ENCODE peak calls at places on chromosomes 16 and 17, in four cellular contexts. One of them, this sample, is unnamed.

GRCh38 chr17:8142158-8142886 is 9.9 kb downstream of the PER1 start:
- DNase-seq in RWPE1: no peak
- DNase-seq in PC-3: no peak
- DNase-seq in fibroblast of lung: no peak
- DNase-seq in this sample: no peak

GRCh38 chr16:24036614-24037013 is 200.8 kb downstream of the PRKCB start:
- DNase-seq in RWPE1: peak
- DNase-seq in PC-3: peak
- DNase-seq in fibroblast of lung: peak
- DNase-seq in this sample: peak

GRCh38 chr17:45895304-45895968 is 1.1 kb downstream of the MAPT start:
- DNase-seq in RWPE1: no peak
- DNase-seq in PC-3: peak
- DNase-seq in fibroblast of lung: peak
- DNase-seq in this sample: no peak

GRCh38 chr16:69131749-69132423 is 502 bp downstream of the CHTF8 start:
- DNase-seq in RWPE1: peak
- DNase-seq in PC-3: peak
- DNase-seq in fibroblast of lung: peak
- DNase-seq in this sample: peak

GRCh38 chr17:38747385-38748328 is 479 bp downstream of the PCGF2 start:
- DNase-seq in RWPE1: no peak
- DNase-seq in PC-3: no peak
- DNase-seq in fibroblast of lung: no peak
- DNase-seq in this sample: peak

GRCh38 chr17:7240375-7240774 is 1.1 kb upstream of the PHF23 start:
- DNase-seq in RWPE1: no peak
- DNase-seq in PC-3: no peak
- DNase-seq in fibroblast of lung: no peak
- DNase-seq in this sample: no peak

GRCh38 chr17:81040791-81041337 is 5.9 kb downstream of the BAIAP2 start:
- DNase-seq in RWPE1: no peak
- DNase-seq in PC-3: peak
- DNase-seq in fibroblast of lung: no peak
- DNase-seq in this sample: peak

GRCh38 chr17:72976971-72977767 is 115.3 kb downstream of the SLC39A11 start:
- DNase-seq in RWPE1: peak
- DNase-seq in PC-3: peak
- DNase-seq in fibroblast of lung: peak
- DNase-seq in this sample: no peak

GRCh38 chr16:17471745-17472075 is 950 bp upstream of the XYLT1 start:
- DNase-seq in RWPE1: no peak
- DNase-seq in PC-3: no peak
- DNase-seq in fibroblast of lung: peak
- DNase-seq in this sample: no peak

GRCh38 chr17:62680541-62681052 is 53.1 kb downstream of the MRC2 start:
- DNase-seq in RWPE1: no peak
- DNase-seq in PC-3: no peak
- DNase-seq in fibroblast of lung: no peak
- DNase-seq in this sample: no peak

GRCh38 chr17:7856081-7856791 is 1.1 kb downstream of the NAA38 start:
- DNase-seq in RWPE1: no peak
- DNase-seq in PC-3: peak
- DNase-seq in fibroblast of lung: peak
- DNase-seq in this sample: peak

GRCh38 chr17:77541995-77542394 is 401.2 kb downstream of the SEC14L1 start:
- DNase-seq in RWPE1: no peak
- DNase-seq in PC-3: no peak
- DNase-seq in fibroblast of lung: no peak
- DNase-seq in this sample: no peak

GRCh38 chr16:12794486-12795399 is 8.9 kb downstream of the CPPED1 start:
- DNase-seq in RWPE1: no peak
- DNase-seq in PC-3: no peak
- DNase-seq in fibroblast of lung: no peak
- DNase-seq in this sample: peak

GRCh38 chr17:81867952-81868673 is 3.0 kb downstream of the ARHGDIA start:
- DNase-seq in RWPE1: no peak
- DNase-seq in PC-3: no peak
- DNase-seq in fibroblast of lung: peak
- DNase-seq in this sample: no peak

GRCh38 chr17:76367647-76368046 is 13.9 kb upstream of the PRPSAP1 start:
- DNase-seq in RWPE1: no peak
- DNase-seq in PC-3: no peak
- DNase-seq in fibroblast of lung: no peak
- DNase-seq in this sample: no peak

GRCh38 chr16:25256821-25257503 is 683 bp downstream of the ZKSCAN2 start:
- DNase-seq in RWPE1: peak
- DNase-seq in PC-3: peak
- DNase-seq in fibroblast of lung: no peak
- DNase-seq in this sample: peak

GRCh38 chr17:66578781-66579489 is 256.0 kb upstream of the CACNG5 start:
- DNase-seq in RWPE1: no peak
- DNase-seq in PC-3: no peak
- DNase-seq in fibroblast of lung: no peak
- DNase-seq in this sample: no peak

GRCh38 chr17:19457830-19458271 is 46.8 kb downstream of the RNF112 start:
- DNase-seq in RWPE1: no peak
- DNase-seq in PC-3: no peak
- DNase-seq in fibroblast of lung: no peak
- DNase-seq in this sample: no peak

GRCh38 chr17:76623271-76624146 is 20.0 kb downstream of the ST6GALNAC1 start:
- DNase-seq in RWPE1: peak
- DNase-seq in PC-3: peak
- DNase-seq in fibroblast of lung: peak
- DNase-seq in this sample: peak

GRCh38 chr17:17839792-17840707 is 3.3 kb upstream of the SREBF1 start:
- DNase-seq in RWPE1: peak
- DNase-seq in PC-3: peak
- DNase-seq in fibroblast of lung: peak
- DNase-seq in this sample: no peak

GRCh38 chr16:3171855-3172593 is 16.0 kb upstream of the OR1F1 start:
- DNase-seq in RWPE1: no peak
- DNase-seq in PC-3: no peak
- DNase-seq in fibroblast of lung: no peak
- DNase-seq in this sample: no peak

GRCh38 chr16:16127469-16128116 is 95.7 kb downstream of the ABCC6 start:
- DNase-seq in RWPE1: peak
- DNase-seq in PC-3: peak
- DNase-seq in fibroblast of lung: peak
- DNase-seq in this sample: peak

GRCh38 chr17:8079291-8080207 is 8.0 kb downstream of the ALOX12B start:
- DNase-seq in RWPE1: peak
- DNase-seq in PC-3: peak
- DNase-seq in fibroblast of lung: peak
- DNase-seq in this sample: peak

GRCh38 chr16:85514295-85514600 is 98.9 kb upstream of the GSE1 start:
- DNase-seq in RWPE1: no peak
- DNase-seq in PC-3: peak
- DNase-seq in fibroblast of lung: no peak
- DNase-seq in this sample: no peak

GRCh38 chr17:76026714-76027158 is 370 bp downstream of the EVPL start:
- DNase-seq in RWPE1: no peak
- DNase-seq in PC-3: peak
- DNase-seq in fibroblast of lung: no peak
- DNase-seq in this sample: no peak

GRCh38 chr17:19335951-19336631 is 26.4 kb downstream of the B9D1 start:
- DNase-seq in RWPE1: no peak
- DNase-seq in PC-3: no peak
- DNase-seq in fibroblast of lung: no peak
- DNase-seq in this sample: no peak

GRCh38 chr16:74034862-74035261 is 261.8 kb upstream of the PSMD7 start:
- DNase-seq in RWPE1: peak
- DNase-seq in PC-3: peak
- DNase-seq in fibroblast of lung: peak
- DNase-seq in this sample: peak

GRCh38 chr16:74031551-74031950 is 265.1 kb upstream of the PSMD7 start:
- DNase-seq in RWPE1: no peak
- DNase-seq in PC-3: no peak
- DNase-seq in fibroblast of lung: no peak
- DNase-seq in this sample: no peak

GRCh38 chr16:74030000-74030399 is 266.6 kb upstream of the PSMD7 start:
- DNase-seq in RWPE1: no peak
- DNase-seq in PC-3: no peak
- DNase-seq in fibroblast of lung: no peak
- DNase-seq in this sample: no peak

GRCh38 chr16:74035816-74036215 is 260.8 kb upstream of the PSMD7 start:
- DNase-seq in RWPE1: peak
- DNase-seq in PC-3: peak
- DNase-seq in fibroblast of lung: peak
- DNase-seq in this sample: peak
- H3K27ac ChIP-seq in RWPE1: no peak
- H3K27ac ChIP-seq in PC-3: no peak
- H3K27ac ChIP-seq in fibroblast of lung: no peak
- H3K27ac ChIP-seq in this sample: peak

GRCh38 chr16:57123969-57124674 is 31.7 kb downstream of the CPNE2 start:
- DNase-seq in RWPE1: no peak
- DNase-seq in PC-3: no peak
- DNase-seq in fibroblast of lung: no peak
- DNase-seq in this sample: no peak
- H3K27ac ChIP-seq in RWPE1: peak
- H3K27ac ChIP-seq in PC-3: no peak
- H3K27ac ChIP-seq in fibroblast of lung: no peak
- H3K27ac ChIP-seq in this sample: no peak

DNA sequence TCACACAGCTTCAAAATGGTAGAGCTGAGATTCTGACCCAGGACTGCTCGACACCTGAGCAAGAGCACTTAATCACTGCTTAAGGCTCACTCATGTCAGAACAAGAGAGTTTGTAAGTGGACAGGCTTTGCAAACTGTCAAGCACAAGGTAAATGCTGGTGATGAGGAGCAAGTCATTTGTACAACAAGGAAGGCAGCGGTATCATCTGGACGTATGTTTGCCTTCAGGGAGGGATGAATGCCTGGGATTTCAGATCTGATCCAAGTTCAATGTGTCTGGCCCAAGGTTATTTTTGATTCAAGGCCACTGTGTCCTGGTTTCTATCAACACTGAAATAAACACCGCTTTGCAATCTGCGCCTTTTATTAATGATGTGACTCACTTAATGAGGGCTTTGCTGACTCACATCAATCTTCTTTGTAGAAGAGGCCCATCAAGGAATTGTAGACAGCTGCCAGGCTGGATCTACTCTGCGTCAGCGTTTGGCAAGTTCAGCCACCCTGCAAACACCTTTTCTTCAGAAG is 174.4 kb upstream of the HS3ST3A1 start:
- DNase-seq in RWPE1: peak
- DNase-seq in PC-3: peak
- DNase-seq in fibroblast of lung: peak
- DNase-seq in this sample: no peak
- H3K27ac ChIP-seq in RWPE1: no peak
- H3K27ac ChIP-seq in PC-3: no peak
- H3K27ac ChIP-seq in fibroblast of lung: no peak
- H3K27ac ChIP-seq in this sample: no peak

GRCh38 chr17:40884708-40885512 is at the start of gene KRT20:
- DNase-seq in RWPE1: peak
- DNase-seq in PC-3: peak
- DNase-seq in fibroblast of lung: no peak
- DNase-seq in this sample: no peak

GRCh38 chr17:40883960-40884359 is 1.1 kb downstream of the KRT20 start:
- DNase-seq in RWPE1: no peak
- DNase-seq in PC-3: no peak
- DNase-seq in fibroblast of lung: no peak
- DNase-seq in this sample: no peak

GRCh38 chr17:40886090-40886489 is 1.0 kb upstream of the KRT20 start:
- DNase-seq in RWPE1: no peak
- DNase-seq in PC-3: peak
- DNase-seq in fibroblast of lung: no peak
- DNase-seq in this sample: no peak

GRCh38 chr17:40879026-40879425 is 6.0 kb downstream of the KRT20 start:
- DNase-seq in RWPE1: no peak
- DNase-seq in PC-3: no peak
- DNase-seq in fibroblast of lung: no peak
- DNase-seq in this sample: no peak

DNA sequence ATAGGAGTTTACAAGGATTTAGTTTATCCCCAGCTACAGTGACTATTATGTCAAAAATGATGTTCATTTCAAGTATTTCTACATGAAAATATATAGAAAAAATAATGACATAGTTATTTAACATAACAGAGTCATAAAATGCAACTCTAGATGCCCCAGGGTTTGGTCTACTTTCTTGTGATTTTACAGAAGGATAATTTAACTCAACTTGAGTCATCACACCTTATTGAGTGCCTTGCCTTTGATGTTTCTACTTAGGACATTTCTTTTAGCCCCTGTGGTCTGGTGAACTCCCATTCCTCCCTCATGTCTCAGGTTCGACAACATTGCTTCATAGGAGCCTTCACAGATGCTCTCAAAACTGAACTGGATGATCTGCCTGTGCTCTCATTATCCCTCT is 2.0 kb downstream of the KRT20 start:
- DNase-seq in RWPE1: no peak
- DNase-seq in PC-3: no peak
- DNase-seq in fibroblast of lung: no peak
- DNase-seq in this sample: no peak
- H3K27ac ChIP-seq in RWPE1: no peak
- H3K27ac ChIP-seq in PC-3: no peak
- H3K27ac ChIP-seq in fibroblast of lung: no peak
- H3K27ac ChIP-seq in this sample: no peak

DNA sequence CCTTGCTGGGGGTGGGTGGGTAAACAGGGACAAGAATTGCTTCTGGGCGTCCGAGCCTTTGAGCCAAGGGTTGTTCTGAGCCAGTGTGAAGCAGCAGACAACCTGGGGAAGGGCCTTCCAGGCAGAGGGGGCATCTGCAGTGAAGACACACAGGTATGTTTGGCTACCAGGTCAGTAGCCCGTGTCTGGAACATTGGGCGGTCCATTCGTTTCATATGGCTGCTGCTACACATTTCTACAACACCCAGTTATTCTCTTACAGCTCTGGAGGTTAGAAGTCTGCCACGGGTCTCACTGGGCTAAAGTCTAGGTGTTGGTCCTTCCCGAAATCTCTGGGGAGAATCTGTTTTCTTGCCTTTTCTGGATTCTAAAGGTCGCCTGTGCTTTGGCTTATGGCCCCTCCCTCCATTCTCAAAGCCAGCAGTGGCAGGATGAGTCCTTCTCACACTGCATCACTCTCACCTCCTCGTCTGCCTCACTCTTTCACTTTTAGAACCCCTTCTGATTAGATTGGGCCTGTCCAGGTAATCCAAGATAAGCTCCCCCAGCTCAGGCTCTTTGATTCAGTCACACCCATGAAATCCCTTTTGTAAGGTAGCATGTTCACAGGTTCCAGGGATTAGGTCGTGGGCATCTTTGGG is 136.1 kb downstream of the CLEC16A start:
- DNase-seq in RWPE1: no peak
- DNase-seq in PC-3: no peak
- DNase-seq in fibroblast of lung: no peak
- DNase-seq in this sample: no peak
- H3K27ac ChIP-seq in RWPE1: no peak
- H3K27ac ChIP-seq in PC-3: no peak
- H3K27ac ChIP-seq in fibroblast of lung: peak
- H3K27ac ChIP-seq in this sample: peak

DNA sequence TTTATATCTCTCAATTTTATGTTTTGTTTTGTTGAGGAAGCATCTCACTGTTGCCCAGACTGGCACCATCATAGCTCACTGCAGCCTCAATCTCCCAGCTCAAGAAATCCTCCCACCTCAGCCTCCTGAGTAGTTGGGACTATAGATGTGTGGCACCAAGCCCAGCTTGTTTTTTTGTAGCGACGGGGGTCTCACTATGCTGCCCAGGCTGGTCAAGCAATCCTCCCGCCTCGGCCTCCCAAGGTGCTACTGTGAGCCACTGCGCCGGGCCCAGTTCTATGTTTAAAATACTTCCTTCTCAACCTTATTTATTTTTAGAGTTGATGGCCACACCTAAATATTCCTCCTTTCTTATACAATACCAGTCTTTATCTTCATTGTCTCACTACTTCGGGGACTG is 1.9 kb upstream of the NFE2L1 start:
- DNase-seq in RWPE1: no peak
- DNase-seq in PC-3: no peak
- DNase-seq in fibroblast of lung: no peak
- DNase-seq in this sample: no peak
- H3K27ac ChIP-seq in RWPE1: peak
- H3K27ac ChIP-seq in PC-3: no peak
- H3K27ac ChIP-seq in fibroblast of lung: no peak
- H3K27ac ChIP-seq in this sample: peak